ENCODE peak calls at places on chromosomes 4 and X, in eight cellular contexts. L is uterus; O is fibroblast of lung; Y is neural progenitor cell; J is pancreas; W is brain microvascular endothelial cell; X is sigmoid colon; B is CD8-positive, alpha-beta memory T cell. E is an unnamed sample.

GRCh38 chr4:6687947-6688878 is 5.5 kb upstream of the S100P start:
- DNase-seq in L (no peak), O (no peak), Y (no peak), J (no peak), W (no peak), X (no peak), B (no peak), E (no peak)

GRCh38 chr4:40916880-40917279 is 167.1 kb downstream of the NSUN7 start:
- DNase-seq in L (no peak), O (no peak), Y (peak), J (peak), W (no peak), X (no peak), B (no peak), E (no peak)

GRCh38 chr4:174808836-174809235 is 20.2 kb downstream of the GLRA3 start:
- DNase-seq in L (no peak), O (no peak), Y (no peak), J (no peak), W (no peak), X (no peak), B (no peak), E (no peak)

GRCh38 chr4:18105023-18106011 is 83.8 kb upstream of the LCORL start:
- DNase-seq in L (no peak), O (peak), Y (no peak), J (no peak), W (no peak), X (no peak), B (no peak), E (no peak)

GRCh38 chr4:99300934-99301333 is 10.1 kb upstream of the ADH1A start:
- DNase-seq in L (peak), O (peak), Y (no peak), J (peak), W (peak), X (peak), B (no peak), E (no peak)

GRCh38 chrX:130108647-130109428 is 1.5 kb downstream of the ELF4 start:
- DNase-seq in L (no peak), O (no peak), Y (no peak), J (no peak), W (no peak), X (no peak), B (peak), E (no peak)

GRCh38 chr4:94447754-94448411 is 3.9 kb upstream of the PDLIM5 start:
- DNase-seq in L (no peak), O (no peak), Y (no peak), J (no peak), W (no peak), X (no peak), B (no peak), E (no peak)

GRCh38 chr4:174154455-174154854 is 129.0 kb downstream of the FBXO8 start:
- DNase-seq in L (no peak), O (peak), Y (no peak), J (no peak), W (peak), X (peak), B (no peak), E (no peak)

GRCh38 chr4:6250235-6250983 is 19.2 kb upstream of the WFS1 start:
- DNase-seq in L (no peak), O (peak), Y (peak), J (no peak), W (peak), X (no peak), B (no peak), E (peak)

GRCh38 chrX:13013353-13014110 is 30.9 kb downstream of the FAM9C start:
- DNase-seq in L (peak), O (peak), Y (no peak), J (no peak), W (no peak), X (peak), B (no peak), E (no peak)

GRCh38 chr4:37453361-37454262 is 209.1 kb downstream of the NWD2 start:
- DNase-seq in L (peak), O (peak), Y (peak), J (peak), W (peak), X (peak), B (no peak), E (peak)

GRCh38 chr4:148052448-148052847 is 320.6 kb downstream of the ARHGAP10 start:
- DNase-seq in L (no peak), O (peak), Y (no peak), J (no peak), W (no peak), X (no peak), B (no peak), E (peak)

GRCh38 chr4:90572996-90573395 is 445.8 kb downstream of the CCSER1 start:
- DNase-seq in L (no peak), O (no peak), Y (no peak), J (no peak), W (no peak), X (no peak), B (no peak), E (no peak)

GRCh38 chr4:123234966-123235365 is 161.6 kb upstream of the SPRY1 start:
- DNase-seq in L (no peak), O (no peak), Y (no peak), J (no peak), W (no peak), X (no peak), B (no peak), E (no peak)

GRCh38 chrX:3962511-3963350 is 249.3 kb upstream of the PRKX start:
- DNase-seq in L (no peak), O (peak), Y (peak), J (no peak), W (peak), X (no peak), B (no peak), E (no peak)

GRCh38 chr4:76120199-76120598 is 28.0 kb downstream of the NUP54 start:
- DNase-seq in L (no peak), O (no peak), Y (no peak), J (no peak), W (no peak), X (no peak), B (no peak), E (no peak)

GRCh38 chr4:33193109-33193508 is 2472.9 kb downstream of the PCDH7 start:
- DNase-seq in L (no peak), O (no peak), Y (no peak), J (no peak), W (no peak), X (no peak), B (no peak), E (no peak)

GRCh38 chr4:168632246-168632832 is 135.5 kb downstream of the PALLD start:
- DNase-seq in L (no peak), O (no peak), Y (peak), J (no peak), W (no peak), X (no peak), B (no peak), E (no peak)

GRCh38 chr4:155208258-155209054 is at the start of gene NPY2R:
- DNase-seq in L (no peak), O (no peak), Y (peak), J (peak), W (no peak), X (peak), B (no peak), E (no peak)

GRCh38 chrX:25853002-25853479 is 285.1 kb upstream of the MAGEB18 start:
- DNase-seq in L (no peak), O (no peak), Y (no peak), J (no peak), W (no peak), X (no peak), B (no peak), E (no peak)
- H3K27ac ChIP-seq in L (no peak), O (no peak), Y (no peak), J (no peak), W (no peak), X (no peak), B (no peak), E (no peak)

GRCh38 chr4:8110071-8110986 is 48.3 kb downstream of the ABLIM2 start:
- DNase-seq in L (no peak), O (no peak), Y (peak), J (no peak), W (no peak), X (no peak), B (no peak), E (no peak)
- H3K27ac ChIP-seq in L (no peak), O (no peak), Y (no peak), J (no peak), W (no peak), X (no peak), B (no peak), E (no peak)

GRCh38 chr4:113146876-113147358 is 97.5 kb downstream of the ANK2 start:
- DNase-seq in L (no peak), O (peak), Y (no peak), J (peak), W (no peak), X (no peak), B (no peak), E (no peak)

GRCh38 chr4:113145147-113145518 is 95.7 kb downstream of the ANK2 start:
- DNase-seq in L (no peak), O (no peak), Y (no peak), J (no peak), W (no peak), X (no peak), B (no peak), E (no peak)

GRCh38 chr4:113148925-113149324 is 99.5 kb downstream of the ANK2 start:
- DNase-seq in L (no peak), O (no peak), Y (no peak), J (no peak), W (no peak), X (no peak), B (no peak), E (no peak)

GRCh38 chr4:113147498-113148231 is 98.2 kb downstream of the ANK2 start:
- DNase-seq in L (no peak), O (no peak), Y (no peak), J (no peak), W (no peak), X (no peak), B (no peak), E (no peak)

DNA sequence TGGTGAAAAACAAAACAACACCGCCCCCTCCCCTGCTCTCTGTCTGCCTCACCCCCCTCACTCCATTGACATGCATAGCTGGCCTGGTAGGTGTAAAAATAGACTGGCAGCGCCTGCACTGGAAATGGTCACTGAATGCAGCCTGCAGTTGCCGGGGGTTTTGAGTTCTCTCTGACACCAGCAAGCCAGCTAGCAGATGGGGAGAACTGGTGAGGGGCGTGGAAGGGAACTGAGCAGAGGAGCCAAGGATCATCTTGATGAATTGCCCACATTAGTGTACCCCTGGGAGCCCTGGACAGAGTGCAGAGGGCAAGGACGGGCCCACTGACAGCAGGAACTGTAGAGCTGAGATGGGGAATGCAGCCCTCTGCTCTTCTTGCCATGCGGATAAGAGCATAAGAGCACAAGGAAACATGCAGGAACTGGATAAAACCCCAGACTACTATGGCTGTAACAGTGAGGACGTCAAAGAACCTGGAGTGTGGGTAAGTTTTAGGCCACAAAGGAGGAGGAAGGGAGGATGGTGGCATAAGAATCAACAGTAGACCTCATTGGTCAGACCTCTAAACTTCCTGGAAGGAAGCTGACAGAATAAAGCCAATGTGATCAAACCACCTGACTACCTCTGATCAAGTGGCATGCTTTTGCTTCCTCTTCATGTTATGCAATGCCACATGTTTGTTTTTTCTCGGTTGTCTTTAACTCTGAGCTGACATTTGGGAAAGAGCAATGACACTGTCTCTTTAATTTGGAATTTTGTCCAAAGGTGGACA is 96.3 kb downstream of the ANK2 start:
- DNase-seq in L (no peak), O (no peak), Y (peak), J (no peak), W (no peak), X (no peak), B (no peak), E (no peak)
- H3K27ac ChIP-seq in L (peak), O (no peak), Y (peak), J (no peak), W (no peak), X (no peak), B (no peak), E (no peak)

DNA sequence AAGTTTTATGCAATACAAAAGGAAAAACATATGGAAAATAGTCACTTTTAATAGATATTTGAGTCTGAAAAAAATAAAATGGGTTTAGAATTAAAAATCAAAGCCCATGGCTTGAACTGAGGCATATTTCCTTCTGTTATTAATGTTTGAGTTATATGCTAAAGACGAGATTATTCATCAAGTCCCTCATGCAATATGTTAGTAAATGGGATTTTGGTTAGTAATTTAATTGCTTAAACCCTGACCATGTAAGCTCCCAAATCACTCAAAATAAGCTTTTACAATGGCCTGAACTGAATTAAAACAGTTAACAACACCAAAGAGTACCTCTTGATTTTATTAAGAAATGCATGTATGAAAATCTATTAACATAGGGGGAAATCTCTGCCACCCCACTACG is 12.1 kb downstream of the UNC5C start:
- DNase-seq in L (no peak), O (no peak), Y (no peak), J (no peak), W (no peak), X (no peak), B (no peak), E (no peak)
- H3K27ac ChIP-seq in L (no peak), O (no peak), Y (no peak), J (no peak), W (no peak), X (no peak), B (no peak), E (no peak)

DNA sequence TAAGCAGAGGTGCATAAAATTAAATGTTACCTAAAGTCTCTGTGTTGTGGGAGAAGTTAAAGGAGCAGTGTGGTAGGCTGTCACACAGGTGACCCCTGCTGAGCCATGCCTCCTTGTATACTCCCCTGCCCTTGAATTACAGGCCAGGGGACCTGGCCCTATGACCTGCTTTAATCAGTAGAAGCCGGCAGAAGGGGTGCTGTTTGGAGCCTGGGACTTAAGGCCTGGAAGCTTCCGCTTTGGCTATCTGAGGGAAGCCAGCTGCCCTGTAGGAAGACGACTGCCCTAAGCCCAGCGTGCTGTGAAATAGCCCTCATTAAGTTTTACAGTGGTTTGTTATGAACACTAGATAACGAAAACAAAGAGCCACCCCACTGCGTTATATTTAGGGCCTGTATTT is 34.1 kb downstream of the SPINK2 start:
- DNase-seq in L (no peak), O (peak), Y (peak), J (no peak), W (no peak), X (peak), B (no peak), E (no peak)
- H3K27ac ChIP-seq in L (peak), O (no peak), Y (no peak), J (no peak), W (no peak), X (peak), B (no peak), E (no peak)